ENCODE peak calls at places on chromosomes 5 and 9, in seven cellular contexts. One of them, this sample, is unnamed. For H3K4me1, the result is how much of the 10 kb centered on the place peaks cover.

GRCh38 chr5:43256261-43256966 is 56.8 kb downstream of the HMGCS1 start:
- DNase-seq in A549: no peak
- DNase-seq in adrenal gland: no peak
- DNase-seq in endothelial cell of umbilical vein: no peak
- DNase-seq in lung: no peak
- DNase-seq in esophagus squamous epithelium: no peak
- DNase-seq in psoas muscle: no peak
- DNase-seq in this sample: no peak

GRCh38 chr5:76608833-76609232 is 14.4 kb downstream of the F2RL2 start:
- DNase-seq in esophagus squamous epithelium: no peak
- DNase-seq in endothelial cell of umbilical vein: peak
- DNase-seq in A549: no peak
- DNase-seq in psoas muscle: no peak
- DNase-seq in adrenal gland: no peak
- DNase-seq in lung: no peak
- DNase-seq in this sample: no peak

GRCh38 chr5:55232985-55233928 is at the start of gene CCNO:
- DNase-seq in esophagus squamous epithelium: no peak
- DNase-seq in psoas muscle: peak
- DNase-seq in adrenal gland: peak
- DNase-seq in endothelial cell of umbilical vein: peak
- DNase-seq in A549: peak
- DNase-seq in lung: peak
- DNase-seq in this sample: no peak

GRCh38 chr9:1050125-1050895 is at the start of gene DMRT2:
- DNase-seq in adrenal gland: peak
- DNase-seq in esophagus squamous epithelium: no peak
- DNase-seq in psoas muscle: peak
- DNase-seq in lung: peak
- DNase-seq in A549: peak
- DNase-seq in endothelial cell of umbilical vein: peak
- DNase-seq in this sample: no peak

GRCh38 chr5:136186786-136187185 is 6.2 kb downstream of the SMIM32 start:
- DNase-seq in lung: no peak
- DNase-seq in adrenal gland: no peak
- DNase-seq in esophagus squamous epithelium: no peak
- DNase-seq in endothelial cell of umbilical vein: no peak
- DNase-seq in psoas muscle: no peak
- DNase-seq in A549: no peak
- DNase-seq in this sample: no peak

GRCh38 chr9:134278974-134279640 is 47.1 kb upstream of the RXRA start:
- DNase-seq in adrenal gland: no peak
- DNase-seq in endothelial cell of umbilical vein: no peak
- DNase-seq in esophagus squamous epithelium: no peak
- DNase-seq in A549: no peak
- DNase-seq in lung: no peak
- DNase-seq in psoas muscle: no peak
- DNase-seq in this sample: no peak

GRCh38 chr9:95455714-95456113 is 61.1 kb downstream of the PTCH1 start:
- DNase-seq in adrenal gland: no peak
- DNase-seq in endothelial cell of umbilical vein: no peak
- DNase-seq in psoas muscle: no peak
- DNase-seq in esophagus squamous epithelium: no peak
- DNase-seq in A549: no peak
- DNase-seq in lung: no peak
- DNase-seq in this sample: no peak

GRCh38 chr5:23466401-23466886 is 41.0 kb upstream of the PRDM9 start:
- DNase-seq in adrenal gland: no peak
- DNase-seq in esophagus squamous epithelium: no peak
- DNase-seq in lung: no peak
- DNase-seq in psoas muscle: no peak
- DNase-seq in endothelial cell of umbilical vein: no peak
- DNase-seq in A549: peak
- DNase-seq in this sample: no peak

GRCh38 chr5:84384604-84385575 is at the start of gene EDIL3:
- DNase-seq in adrenal gland: peak
- DNase-seq in lung: no peak
- DNase-seq in A549: no peak
- DNase-seq in endothelial cell of umbilical vein: peak
- DNase-seq in psoas muscle: peak
- DNase-seq in esophagus squamous epithelium: no peak
- DNase-seq in this sample: no peak

GRCh38 chr5:57549546-57549945 is 66.9 kb upstream of the ACTBL2 start:
- DNase-seq in esophagus squamous epithelium: no peak
- DNase-seq in lung: no peak
- DNase-seq in endothelial cell of umbilical vein: no peak
- DNase-seq in psoas muscle: no peak
- DNase-seq in adrenal gland: no peak
- DNase-seq in A549: no peak
- DNase-seq in this sample: no peak

GRCh38 chr5:179343902-179344300 is 1.4 kb downstream of the ADAMTS2 start:
- DNase-seq in adrenal gland: peak
- DNase-seq in esophagus squamous epithelium: no peak
- DNase-seq in psoas muscle: peak
- DNase-seq in lung: no peak
- DNase-seq in A549: peak
- DNase-seq in endothelial cell of umbilical vein: no peak
- DNase-seq in this sample: no peak

GRCh38 chr5:140602165-140602564 is 30.8 kb downstream of the CD14 start:
- DNase-seq in endothelial cell of umbilical vein: no peak
- DNase-seq in lung: no peak
- DNase-seq in esophagus squamous epithelium: no peak
- DNase-seq in A549: no peak
- DNase-seq in adrenal gland: no peak
- DNase-seq in psoas muscle: no peak
- DNase-seq in this sample: no peak

GRCh38 chr5:139472410-139473030 is 1.7 kb downstream of the SMIM33 start:
- DNase-seq in A549: no peak
- DNase-seq in endothelial cell of umbilical vein: no peak
- DNase-seq in psoas muscle: no peak
- DNase-seq in lung: no peak
- DNase-seq in adrenal gland: no peak
- DNase-seq in esophagus squamous epithelium: no peak
- DNase-seq in this sample: no peak

GRCh38 chr5:115366223-115366622 is 69.8 kb upstream of the CCDC112 start:
- DNase-seq in psoas muscle: peak
- DNase-seq in A549: peak
- DNase-seq in lung: no peak
- DNase-seq in esophagus squamous epithelium: no peak
- DNase-seq in adrenal gland: no peak
- DNase-seq in endothelial cell of umbilical vein: peak
- DNase-seq in this sample: no peak

GRCh38 chr5:124162782-124163532 is 583.5 kb downstream of the ZNF608 start:
- DNase-seq in psoas muscle: no peak
- DNase-seq in esophagus squamous epithelium: no peak
- DNase-seq in A549: no peak
- DNase-seq in adrenal gland: no peak
- DNase-seq in lung: no peak
- DNase-seq in endothelial cell of umbilical vein: peak
- DNase-seq in this sample: no peak

GRCh38 chr5:149251546-149251945 is 20.1 kb upstream of the AFAP1L1 start:
- DNase-seq in A549: no peak
- DNase-seq in psoas muscle: no peak
- DNase-seq in esophagus squamous epithelium: no peak
- DNase-seq in adrenal gland: no peak
- DNase-seq in endothelial cell of umbilical vein: no peak
- DNase-seq in lung: no peak
- DNase-seq in this sample: no peak

GRCh38 chr9:87109851-87110250 is 162.5 kb upstream of the GAS1 start:
- DNase-seq in A549: no peak
- DNase-seq in lung: no peak
- DNase-seq in esophagus squamous epithelium: no peak
- DNase-seq in psoas muscle: no peak
- DNase-seq in endothelial cell of umbilical vein: no peak
- DNase-seq in adrenal gland: no peak
- DNase-seq in this sample: no peak

GRCh38 chr9:120413121-120414048 is 166.6 kb downstream of the CDK5RAP2 start:
- DNase-seq in A549: no peak
- DNase-seq in esophagus squamous epithelium: no peak
- DNase-seq in endothelial cell of umbilical vein: no peak
- DNase-seq in lung: no peak
- DNase-seq in psoas muscle: no peak
- DNase-seq in adrenal gland: no peak
- DNase-seq in this sample: no peak

GRCh38 chr5:10902145-10902544 is 141.1 kb upstream of the DAP start:
- DNase-seq in psoas muscle: no peak
- DNase-seq in esophagus squamous epithelium: no peak
- DNase-seq in endothelial cell of umbilical vein: peak
- DNase-seq in adrenal gland: no peak
- DNase-seq in A549: no peak
- DNase-seq in lung: no peak
- DNase-seq in this sample: no peak

GRCh38 chr5:10910261-10910660 is 149.2 kb upstream of the DAP start:
- DNase-seq in adrenal gland: no peak
- DNase-seq in endothelial cell of umbilical vein: no peak
- DNase-seq in lung: no peak
- DNase-seq in esophagus squamous epithelium: no peak
- DNase-seq in psoas muscle: no peak
- DNase-seq in A549: no peak
- DNase-seq in this sample: no peak

GRCh38 chr5:10903786-10904560 is 142.9 kb upstream of the DAP start:
- DNase-seq in lung: no peak
- DNase-seq in endothelial cell of umbilical vein: no peak
- DNase-seq in A549: no peak
- DNase-seq in esophagus squamous epithelium: no peak
- DNase-seq in adrenal gland: no peak
- DNase-seq in psoas muscle: no peak
- DNase-seq in this sample: no peak

GRCh38 chr5:10904862-10905432 is 143.9 kb upstream of the DAP start:
- DNase-seq in lung: no peak
- DNase-seq in esophagus squamous epithelium: no peak
- DNase-seq in endothelial cell of umbilical vein: no peak
- DNase-seq in A549: no peak
- DNase-seq in adrenal gland: no peak
- DNase-seq in psoas muscle: no peak
- DNase-seq in this sample: no peak
- H3K4me3 ChIP-seq in lung: no peak
- H3K4me3 ChIP-seq in esophagus squamous epithelium: no peak
- H3K4me3 ChIP-seq in endothelial cell of umbilical vein: no peak
- H3K4me3 ChIP-seq in A549: no peak
- H3K4me3 ChIP-seq in adrenal gland: no peak
- H3K4me3 ChIP-seq in psoas muscle: no peak
- H3K4me3 ChIP-seq in this sample: no peak

DNA sequence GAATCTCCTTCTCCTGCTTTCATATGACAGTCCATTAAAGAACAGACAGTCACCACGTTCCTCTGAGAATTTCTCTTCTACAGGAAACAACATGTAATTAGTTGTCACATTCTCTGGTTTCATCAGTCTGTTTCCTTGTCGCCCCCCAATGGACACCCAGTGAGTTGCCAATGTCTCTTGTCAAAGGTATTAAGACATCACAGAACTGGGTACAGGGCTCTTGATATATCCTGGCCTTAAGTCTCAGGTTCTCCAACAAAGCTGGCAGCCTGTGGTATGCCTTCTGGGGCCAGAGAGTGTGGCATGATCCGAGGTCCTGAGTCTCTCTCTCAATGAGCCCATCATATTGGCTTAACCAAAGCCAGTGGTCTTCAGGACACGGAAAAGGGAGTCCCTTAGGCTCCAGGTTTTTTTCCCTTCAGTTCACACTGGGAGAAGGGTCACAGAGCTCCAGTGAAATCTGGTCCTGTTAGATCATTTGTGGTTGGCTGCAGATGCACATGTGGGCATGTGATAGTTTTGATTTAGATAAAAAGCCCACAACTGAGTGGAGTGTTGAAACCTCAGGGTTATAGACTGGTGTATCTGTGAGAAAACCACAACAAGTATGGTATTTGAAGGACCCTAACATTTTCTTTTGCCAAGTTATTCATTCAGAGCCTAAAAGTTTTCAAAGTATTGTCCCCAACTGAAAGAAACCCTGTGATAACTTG is 46.9 kb downstream of the PRLR start:
- DNase-seq in lung: peak
- DNase-seq in endothelial cell of umbilical vein: peak
- DNase-seq in psoas muscle: no peak
- DNase-seq in esophagus squamous epithelium: no peak
- DNase-seq in A549: peak
- DNase-seq in adrenal gland: no peak
- DNase-seq in this sample: peak
- TF ChIP-seq CTCF in lung: no peak
- TF ChIP-seq CTCF in endothelial cell of umbilical vein: no peak
- TF ChIP-seq CTCF in psoas muscle: no peak
- TF ChIP-seq CTCF in esophagus squamous epithelium: peak
- TF ChIP-seq CTCF in A549: peak
- TF ChIP-seq CTCF in adrenal gland: peak
- TF ChIP-seq CTCF in this sample: peak

GRCh38 chr9:34579819-34580185 is 9.7 kb downstream of the CNTFR start:
- DNase-seq in esophagus squamous epithelium: no peak
- DNase-seq in adrenal gland: no peak
- DNase-seq in lung: no peak
- DNase-seq in psoas muscle: no peak
- DNase-seq in endothelial cell of umbilical vein: no peak
- DNase-seq in A549: no peak
- DNase-seq in this sample: no peak

GRCh38 chr9:34579097-34579818 is 10.3 kb downstream of the CNTFR start:
- DNase-seq in lung: no peak
- DNase-seq in endothelial cell of umbilical vein: no peak
- DNase-seq in psoas muscle: no peak
- DNase-seq in A549: no peak
- DNase-seq in esophagus squamous epithelium: no peak
- DNase-seq in adrenal gland: no peak
- DNase-seq in this sample: no peak

GRCh38 chr9:34581318-34581717 is 8.2 kb downstream of the CNTFR start:
- DNase-seq in esophagus squamous epithelium: no peak
- DNase-seq in lung: no peak
- DNase-seq in A549: no peak
- DNase-seq in endothelial cell of umbilical vein: no peak
- DNase-seq in psoas muscle: no peak
- DNase-seq in adrenal gland: no peak
- DNase-seq in this sample: no peak

GRCh38 chr9:34578241-34579096 is 11.1 kb downstream of the CNTFR start:
- DNase-seq in esophagus squamous epithelium: no peak
- DNase-seq in adrenal gland: no peak
- DNase-seq in lung: no peak
- DNase-seq in endothelial cell of umbilical vein: peak
- DNase-seq in A549: no peak
- DNase-seq in psoas muscle: no peak
- DNase-seq in this sample: no peak

GRCh38 chr9:34580358-34580757 is 9.2 kb downstream of the CNTFR start:
- DNase-seq in adrenal gland: no peak
- DNase-seq in A549: no peak
- DNase-seq in psoas muscle: no peak
- DNase-seq in lung: no peak
- DNase-seq in esophagus squamous epithelium: no peak
- DNase-seq in endothelial cell of umbilical vein: no peak
- DNase-seq in this sample: no peak
- H3K4me1 ChIP-seq in adrenal gland: under half
- H3K4me1 ChIP-seq in A549: under half
- H3K4me1 ChIP-seq in psoas muscle: under half
- H3K4me1 ChIP-seq in lung: under half
- H3K4me1 ChIP-seq in esophagus squamous epithelium: under half
- H3K4me1 ChIP-seq in endothelial cell of umbilical vein: under half
- H3K4me1 ChIP-seq in this sample: under half

DNA sequence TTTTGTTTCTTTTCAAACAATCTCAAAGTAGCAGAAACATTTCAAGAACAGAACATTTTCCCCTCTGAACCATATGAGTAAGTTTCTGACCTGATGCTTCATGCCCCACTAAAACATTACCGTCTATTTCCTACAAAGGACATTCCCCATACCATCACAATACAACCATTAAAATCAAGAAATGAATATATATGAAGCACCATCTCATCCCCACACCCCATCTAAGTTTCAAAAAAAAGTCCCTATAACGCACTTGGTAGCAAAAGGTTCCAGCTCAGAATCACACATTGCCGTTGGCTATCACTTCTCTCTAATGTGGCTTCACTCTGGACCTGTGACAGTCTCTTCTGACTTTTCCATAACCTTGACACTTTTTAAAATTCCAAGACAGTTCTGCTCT is 6.0 kb downstream of the EMB start:
- DNase-seq in psoas muscle: no peak
- DNase-seq in adrenal gland: no peak
- DNase-seq in A549: no peak
- DNase-seq in endothelial cell of umbilical vein: no peak
- DNase-seq in esophagus squamous epithelium: no peak
- DNase-seq in lung: no peak
- DNase-seq in this sample: no peak
- H3K4me3 ChIP-seq in psoas muscle: no peak
- H3K4me3 ChIP-seq in adrenal gland: no peak
- H3K4me3 ChIP-seq in A549: no peak
- H3K4me3 ChIP-seq in endothelial cell of umbilical vein: no peak
- H3K4me3 ChIP-seq in esophagus squamous epithelium: no peak
- H3K4me3 ChIP-seq in lung: no peak
- H3K4me3 ChIP-seq in this sample: no peak

This sample was measured in vagina.